ENCODE peak calls at places on chromosomes 4 and X, in five cellular contexts. One of them, this sample, is unnamed.

GRCh38 chr4:159764343-159764952 is 661.6 kb downstream of the RAPGEF2 start:
- DNase-seq in non-pigmented ciliary epithelial cell: peak; percentile 30
- DNase-seq in heart right ventricle: no peak
- DNase-seq in brain microvascular endothelial cell: peak; percentile 70
- DNase-seq in ureter: no peak
- DNase-seq in this sample: no peak

GRCh38 chr4:94244087-94244828 is 36.6 kb downstream of the SMARCAD1 start:
- DNase-seq in non-pigmented ciliary epithelial cell: no peak
- DNase-seq in heart right ventricle: no peak
- DNase-seq in brain microvascular endothelial cell: no peak
- DNase-seq in ureter: no peak
- DNase-seq in this sample: no peak

GRCh38 chr4:73729534-73730165 is 10.7 kb upstream of the CXCL8 start:
- DNase-seq in non-pigmented ciliary epithelial cell: no peak
- DNase-seq in heart right ventricle: peak; percentile 60
- DNase-seq in brain microvascular endothelial cell: peak; percentile 79
- DNase-seq in ureter: peak; percentile 60
- DNase-seq in this sample: no peak

GRCh38 chr4:156322592-156322991 is 368.9 kb upstream of the CTSO start:
- DNase-seq in non-pigmented ciliary epithelial cell: peak; percentile 79
- DNase-seq in heart right ventricle: no peak
- DNase-seq in brain microvascular endothelial cell: peak; percentile 68
- DNase-seq in ureter: no peak
- DNase-seq in this sample: no peak

GRCh38 chrX:17425151-17425550 is 50.2 kb downstream of the NHS start:
- DNase-seq in non-pigmented ciliary epithelial cell: no peak
- DNase-seq in heart right ventricle: no peak
- DNase-seq in brain microvascular endothelial cell: no peak
- DNase-seq in ureter: no peak
- DNase-seq in this sample: no peak

GRCh38 chr4:100876546-100876945 is 358.7 kb upstream of the EMCN start:
- DNase-seq in non-pigmented ciliary epithelial cell: no peak
- DNase-seq in heart right ventricle: no peak
- DNase-seq in brain microvascular endothelial cell: no peak
- DNase-seq in ureter: no peak
- DNase-seq in this sample: no peak

GRCh38 chr4:18641334-18641733 is 619.8 kb upstream of the LCORL start:
- DNase-seq in non-pigmented ciliary epithelial cell: no peak
- DNase-seq in heart right ventricle: no peak
- DNase-seq in brain microvascular endothelial cell: no peak
- DNase-seq in ureter: no peak
- DNase-seq in this sample: no peak

GRCh38 chr4:142040043-142040442 is 403.7 kb downstream of the IL15 start:
- DNase-seq in non-pigmented ciliary epithelial cell: no peak
- DNase-seq in heart right ventricle: no peak
- DNase-seq in brain microvascular endothelial cell: no peak
- DNase-seq in ureter: no peak
- DNase-seq in this sample: no peak

GRCh38 chrX:129980540-129981206 is 1.8 kb upstream of the BCORL1 start:
- DNase-seq in non-pigmented ciliary epithelial cell: no peak
- DNase-seq in heart right ventricle: peak; percentile 53
- DNase-seq in brain microvascular endothelial cell: no peak
- DNase-seq in ureter: peak; percentile 48
- DNase-seq in this sample: peak; percentile 5

GRCh38 chrX:100677616-100678181 is 33.7 kb downstream of the SRPX2 start:
- DNase-seq in non-pigmented ciliary epithelial cell: no peak
- DNase-seq in heart right ventricle: no peak
- DNase-seq in brain microvascular endothelial cell: peak; percentile 46
- DNase-seq in ureter: no peak
- DNase-seq in this sample: no peak

GRCh38 chr4:107930821-107931774 is at the start of gene CYP2U1:
- DNase-seq in non-pigmented ciliary epithelial cell: no peak
- DNase-seq in heart right ventricle: peak; percentile 88
- DNase-seq in brain microvascular endothelial cell: peak; percentile 57
- DNase-seq in ureter: peak; percentile 84
- DNase-seq in this sample: no peak

GRCh38 chr4:173214661-173215060 is 46.0 kb downstream of the GALNT7 start:
- DNase-seq in non-pigmented ciliary epithelial cell: no peak
- DNase-seq in heart right ventricle: no peak
- DNase-seq in brain microvascular endothelial cell: no peak
- DNase-seq in ureter: no peak
- DNase-seq in this sample: no peak

GRCh38 chr4:26947318-26947717 is 86.7 kb downstream of the STIM2 start:
- DNase-seq in non-pigmented ciliary epithelial cell: no peak
- DNase-seq in heart right ventricle: no peak
- DNase-seq in brain microvascular endothelial cell: no peak
- DNase-seq in ureter: no peak
- DNase-seq in this sample: no peak

GRCh38 chr4:22515888-22516541 is at the start of gene ADGRA3:
- DNase-seq in non-pigmented ciliary epithelial cell: no peak
- DNase-seq in heart right ventricle: peak; percentile 71
- DNase-seq in brain microvascular endothelial cell: peak; percentile 38
- DNase-seq in ureter: peak; percentile 74
- DNase-seq in this sample: no peak

GRCh38 chrX:74246524-74246923 is 57.5 kb upstream of the ZCCHC13 start:
- DNase-seq in non-pigmented ciliary epithelial cell: no peak
- DNase-seq in heart right ventricle: no peak
- DNase-seq in brain microvascular endothelial cell: no peak
- DNase-seq in ureter: no peak
- DNase-seq in this sample: no peak

GRCh38 chr4:177371452-177371851 is 61.8 kb downstream of the NEIL3 start:
- DNase-seq in non-pigmented ciliary epithelial cell: no peak
- DNase-seq in heart right ventricle: no peak
- DNase-seq in brain microvascular endothelial cell: no peak
- DNase-seq in ureter: no peak
- DNase-seq in this sample: no peak

GRCh38 chrX:134658421-134658896 is at the start of gene PLAC1:
- DNase-seq in non-pigmented ciliary epithelial cell: no peak
- DNase-seq in heart right ventricle: no peak
- DNase-seq in brain microvascular endothelial cell: no peak
- DNase-seq in ureter: no peak
- DNase-seq in this sample: no peak

GRCh38 chr4:37934096-37934495 is 26.1 kb upstream of the PTTG2 start:
- DNase-seq in non-pigmented ciliary epithelial cell: no peak
- DNase-seq in heart right ventricle: no peak
- DNase-seq in brain microvascular endothelial cell: no peak
- DNase-seq in ureter: no peak
- DNase-seq in this sample: no peak

GRCh38 chr4:168551211-168551610 is 54.4 kb downstream of the PALLD start:
- DNase-seq in non-pigmented ciliary epithelial cell: no peak
- DNase-seq in heart right ventricle: no peak
- DNase-seq in brain microvascular endothelial cell: no peak
- DNase-seq in ureter: no peak
- DNase-seq in this sample: no peak

GRCh38 chr4:18318682-18319410 is 297.3 kb upstream of the LCORL start:
- DNase-seq in non-pigmented ciliary epithelial cell: no peak
- DNase-seq in heart right ventricle: peak; percentile 42
- DNase-seq in brain microvascular endothelial cell: peak; percentile 0
- DNase-seq in ureter: no peak
- DNase-seq in this sample: no peak

GRCh38 chr4:80393246-80393969 is 57.9 kb downstream of the CFAP299 start:
- DNase-seq in non-pigmented ciliary epithelial cell: peak; percentile 36
- DNase-seq in heart right ventricle: no peak
- DNase-seq in brain microvascular endothelial cell: peak; percentile 74
- DNase-seq in ureter: no peak
- DNase-seq in this sample: no peak

GRCh38 chrX:46333550-46333949 is 211.7 kb downstream of the ZNF674 start:
- DNase-seq in non-pigmented ciliary epithelial cell: no peak
- DNase-seq in heart right ventricle: no peak
- DNase-seq in brain microvascular endothelial cell: no peak
- DNase-seq in ureter: no peak
- DNase-seq in this sample: no peak

GRCh38 chr4:2068198-2068470 is 9.0 kb downstream of the NAT8L start:
- DNase-seq in non-pigmented ciliary epithelial cell: no peak
- DNase-seq in heart right ventricle: no peak
- DNase-seq in brain microvascular endothelial cell: no peak
- DNase-seq in ureter: no peak
- DNase-seq in this sample: no peak

GRCh38 chr4:47334597-47335185 is 128.8 kb downstream of the COMMD8 start:
- DNase-seq in non-pigmented ciliary epithelial cell: no peak
- DNase-seq in heart right ventricle: no peak
- DNase-seq in brain microvascular endothelial cell: no peak
- DNase-seq in ureter: no peak
- DNase-seq in this sample: no peak

GRCh38 chrX:7159132-7159861 is 11.3 kb upstream of the PUDP start:
- DNase-seq in non-pigmented ciliary epithelial cell: no peak
- DNase-seq in heart right ventricle: no peak
- DNase-seq in brain microvascular endothelial cell: no peak
- DNase-seq in ureter: no peak
- DNase-seq in this sample: no peak

GRCh38 chr4:42865572-42866189 is 26.8 kb upstream of the GRXCR1 start:
- DNase-seq in non-pigmented ciliary epithelial cell: peak; percentile 10
- DNase-seq in heart right ventricle: peak; percentile 32
- DNase-seq in brain microvascular endothelial cell: peak; percentile 60
- DNase-seq in ureter: peak; percentile 45
- DNase-seq in this sample: no peak

GRCh38 chrX:13836575-13836974 is 19.7 kb upstream of the GPM6B start:
- DNase-seq in non-pigmented ciliary epithelial cell: no peak
- DNase-seq in heart right ventricle: no peak
- DNase-seq in brain microvascular endothelial cell: no peak
- DNase-seq in ureter: no peak
- DNase-seq in this sample: no peak

GRCh38 chr4:142282870-142283431 is 563.1 kb downstream of the INPP4B start:
- DNase-seq in non-pigmented ciliary epithelial cell: no peak
- DNase-seq in heart right ventricle: no peak
- DNase-seq in brain microvascular endothelial cell: no peak
- DNase-seq in ureter: no peak
- DNase-seq in this sample: no peak

GRCh38 chr4:154959756-154960155 is 178.7 kb downstream of the RBM46 start:
- DNase-seq in non-pigmented ciliary epithelial cell: no peak
- DNase-seq in heart right ventricle: no peak
- DNase-seq in brain microvascular endothelial cell: no peak
- DNase-seq in ureter: no peak
- DNase-seq in this sample: no peak

GRCh38 chr4:151553874-151554273 is 144.9 kb downstream of the FHIP1A start:
- DNase-seq in non-pigmented ciliary epithelial cell: no peak
- DNase-seq in heart right ventricle: no peak
- DNase-seq in brain microvascular endothelial cell: no peak
- DNase-seq in ureter: no peak
- DNase-seq in this sample: no peak

GRCh38 chr4:184573701-184574100 is 75.5 kb downstream of the CASP3 start:
- DNase-seq in non-pigmented ciliary epithelial cell: no peak
- DNase-seq in heart right ventricle: no peak
- DNase-seq in brain microvascular endothelial cell: peak; percentile 12
- DNase-seq in ureter: no peak
- DNase-seq in this sample: no peak

GRCh38 chr4:47713156-47713834 is 124.6 kb downstream of the CORIN start:
- DNase-seq in non-pigmented ciliary epithelial cell: no peak
- DNase-seq in heart right ventricle: no peak
- DNase-seq in brain microvascular endothelial cell: no peak
- DNase-seq in ureter: no peak
- DNase-seq in this sample: no peak

GRCh38 chr4:188372051-188372450 is 232.8 kb downstream of the TRIML1 start:
- DNase-seq in non-pigmented ciliary epithelial cell: no peak
- DNase-seq in heart right ventricle: no peak
- DNase-seq in brain microvascular endothelial cell: no peak
- DNase-seq in ureter: no peak
- DNase-seq in this sample: no peak

GRCh38 chr4:24984602-24985532 is 45.9 kb downstream of the LGI2 start:
- DNase-seq in non-pigmented ciliary epithelial cell: no peak
- DNase-seq in heart right ventricle: no peak
- DNase-seq in brain microvascular endothelial cell: no peak
- DNase-seq in ureter: no peak
- DNase-seq in this sample: no peak

GRCh38 chr4:90419124-90419711 is 292.0 kb downstream of the CCSER1 start:
- DNase-seq in non-pigmented ciliary epithelial cell: peak; percentile 6
- DNase-seq in heart right ventricle: no peak
- DNase-seq in brain microvascular endothelial cell: no peak
- DNase-seq in ureter: no peak
- DNase-seq in this sample: no peak

GRCh38 chr4:99043346-99043745 is 45.2 kb downstream of the ADH5 start:
- DNase-seq in non-pigmented ciliary epithelial cell: no peak
- DNase-seq in heart right ventricle: no peak
- DNase-seq in brain microvascular endothelial cell: no peak
- DNase-seq in ureter: no peak
- DNase-seq in this sample: no peak

GRCh38 chr4:20662851-20663250 is 37.4 kb upstream of the PACRGL start:
- DNase-seq in non-pigmented ciliary epithelial cell: peak; percentile 19
- DNase-seq in heart right ventricle: no peak
- DNase-seq in brain microvascular endothelial cell: peak; percentile 14
- DNase-seq in ureter: no peak
- DNase-seq in this sample: no peak

GRCh38 chrX:46169808-46170207 is 375.4 kb downstream of the ZNF674 start:
- DNase-seq in non-pigmented ciliary epithelial cell: no peak
- DNase-seq in heart right ventricle: no peak
- DNase-seq in brain microvascular endothelial cell: no peak
- DNase-seq in ureter: no peak
- DNase-seq in this sample: no peak

GRCh38 chrX:72062890-72063289 is 68.8 kb downstream of the RTL5 start:
- DNase-seq in non-pigmented ciliary epithelial cell: no peak
- DNase-seq in heart right ventricle: no peak
- DNase-seq in brain microvascular endothelial cell: no peak
- DNase-seq in ureter: no peak
- DNase-seq in this sample: no peak